ENCODE peak calls at places on chromosome 17, in four cellular contexts. J is AG09319, D is suprapubic skin, O is B cell. P is an unnamed sample.

GRCh38 chr17:4796550-4796915 is 569 bp downstream of the PSMB6 start:
- DNase-seq in J (no peak), D (no peak), O (no peak), P (no peak)

GRCh38 chr17:15655162-15655561 is 28.9 kb downstream of the TRIM16 start:
- DNase-seq in D (no peak), J (no peak), O (no peak), P (no peak)

GRCh38 chr17:29640413-29640812 is 17.7 kb upstream of the CORO6 start:
- DNase-seq in O (no peak), J (no peak), D (no peak), P (no peak)

GRCh38 chr17:66493283-66494019 is 191.0 kb downstream of the PRKCA start:
- DNase-seq in O (no peak), D (no peak), J (no peak), P (no peak)

GRCh38 chr17:75289832-75290337 is 652 bp upstream of the SLC25A19 start:
- DNase-seq in O (peak; percentile 82), J (no peak), D (no peak), P (peak; percentile 36)

GRCh38 chr17:64765191-64765889 is 103.2 kb upstream of the SMURF2 start:
- DNase-seq in J (no peak), D (no peak), O (no peak), P (no peak)

GRCh38 chr17:56739376-56739775 is 94.3 kb downstream of the C17orf67 start:
- DNase-seq in O (no peak), J (no peak), D (no peak), P (no peak)

GRCh38 chr17:35010093-35010492 is 29.8 kb downstream of the LIG3 start:
- DNase-seq in D (no peak), O (no peak), J (no peak), P (no peak)

GRCh38 chr17:74354123-74354522 is 7.5 kb downstream of the BTBD17 start:
- DNase-seq in D (no peak), O (peak; percentile 33), J (no peak), P (no peak)

GRCh38 chr17:82050152-82050760 is 1.4 kb downstream of the RFNG start:
- DNase-seq in O (no peak), D (no peak), J (no peak), P (no peak)

GRCh38 chr17:5821057-5821456 is 236.7 kb upstream of the NLRP1 start:
- DNase-seq in O (no peak), D (no peak), J (no peak), P (no peak)

GRCh38 chr17:32103476-32104113 is 38.7 kb upstream of the RHOT1 start:
- DNase-seq in O (no peak), D (no peak), J (peak; percentile 20), P (no peak)

GRCh38 chr17:65868881-65869280 is 307.4 kb upstream of the AXIN2 start:
- DNase-seq in O (no peak), D (no peak), J (no peak), P (no peak)

GRCh38 chr17:6468051-6468790 is 24.0 kb downstream of the PIMREG start:
- DNase-seq in D (no peak), J (no peak), O (no peak), P (no peak)

GRCh38 chr17:51528116-51528515 is 267.8 kb downstream of the UTP18 start:
- DNase-seq in O (no peak), D (no peak), J (no peak), P (no peak)

GRCh38 chr17:163514-164103 is 17.8 kb downstream of the DOC2B start:
- DNase-seq in J (no peak), O (no peak), D (no peak), P (no peak)

GRCh38 chr17:60311936-60312335 is 80.0 kb downstream of the USP32 start:
- DNase-seq in J (no peak), D (no peak), O (no peak), P (no peak)

GRCh38 chr17:64187093-64187895 is 57.4 kb upstream of the ERN1 start:
- DNase-seq in O (no peak), J (no peak), D (no peak), P (no peak)

GRCh38 chr17:7632492-7632894 is 2.6 kb downstream of the SHBG start:
- DNase-seq in D (no peak), J (peak; percentile 24), O (peak; percentile 46), P (no peak)

GRCh38 chr17:55677449-55677848 is 45.2 kb downstream of the TMEM100 start:
- DNase-seq in O (no peak), D (no peak), J (no peak), P (no peak)

GRCh38 chr17:72119963-72120877 is 600 bp upstream of the SOX9 start:
- DNase-seq in J (no peak), D (peak; percentile 76), O (no peak), P (no peak)

GRCh38 chr17:51801626-51802025 is 356.9 kb downstream of the CA10 start:
- DNase-seq in D (no peak), O (no peak), J (no peak), P (no peak)

GRCh38 chr17:35314415-35315216 is 58.8 kb downstream of the SLFN11 start:
- DNase-seq in O (no peak), J (no peak), D (no peak), P (no peak)

GRCh38 chr17:51059781-51060180 is 60.9 kb downstream of the SPAG9 start:
- DNase-seq in O (no peak), J (no peak), D (no peak), P (no peak)

GRCh38 chr17:39209317-39210092 is 9.4 kb downstream of the RPL19 start:
- DNase-seq in O (peak; percentile 76), D (peak; percentile 85), J (no peak), P (peak; percentile 54)

GRCh38 chr17:3034578-3034920 is 28.9 kb downstream of the OR1D5 start:
- DNase-seq in O (no peak), J (no peak), D (no peak), P (no peak)

GRCh38 chr17:80414508-80414802 is 512 bp upstream of the ENDOV start:
- DNase-seq in D (no peak), O (no peak), J (no peak), P (no peak)
- TF ChIP-seq CTCF in D (no peak), O (no peak), J (no peak), P (no peak)

GRCh38 chr17:44633998-44634397 is 22.3 kb upstream of the MEIOC start:
- DNase-seq in D (no peak), O (no peak), J (no peak), P (no peak)

GRCh38 chr17:44637066-44637465 is 19.2 kb upstream of the MEIOC start:
- DNase-seq in J (no peak), D (no peak), O (no peak), P (no peak)

GRCh38 chr17:44630703-44631102 is 25.6 kb upstream of the MEIOC start:
- DNase-seq in O (no peak), D (no peak), J (no peak), P (no peak)

GRCh38 chr17:44636562-44636961 is 19.7 kb upstream of the MEIOC start:
- DNase-seq in D (no peak), J (no peak), O (peak; percentile 29), P (no peak)
- TF ChIP-seq CTCF in D (no peak), J (peak; percentile 47), O (peak; percentile 66), P (no peak)

GRCh38 chr17:1875597-1875996 is 45.8 kb downstream of the RPA1 start:
- DNase-seq in J (no peak), O (no peak), D (no peak), P (no peak)

GRCh38 chr17:1872254-1872653 is 42.4 kb downstream of the RPA1 start:
- DNase-seq in D (no peak), J (no peak), O (no peak), P (no peak)

GRCh38 chr17:1871743-1872142 is 41.9 kb downstream of the RPA1 start:
- DNase-seq in D (no peak), J (no peak), O (no peak), P (no peak)

GRCh38 chr17:1872976-1873375 is 43.2 kb downstream of the RPA1 start:
- DNase-seq in D (no peak), J (no peak), O (no peak), P (no peak)

DNA sequence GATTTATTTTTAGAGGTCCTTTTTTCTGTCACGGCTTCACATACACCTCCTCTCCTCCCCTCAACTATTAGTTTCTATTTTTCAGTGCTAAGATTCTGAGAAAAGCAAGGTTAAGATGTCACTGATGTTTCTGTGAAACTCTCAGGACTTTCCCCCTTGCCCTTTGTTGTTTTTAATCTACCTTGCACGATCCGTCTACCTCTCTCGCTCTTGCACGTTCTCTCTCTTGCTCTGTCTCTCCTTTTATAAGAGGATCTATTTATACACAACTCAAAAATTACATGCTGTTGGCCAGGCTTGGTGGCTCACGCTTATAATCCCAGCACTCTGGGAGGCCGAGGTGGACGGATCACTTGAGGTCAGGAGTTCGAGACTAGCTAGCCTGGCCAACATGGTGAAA is 43.6 kb downstream of the RPA1 start:
- DNase-seq in O (no peak), J (no peak), D (no peak), P (no peak)
- TF ChIP-seq CTCF in O (no peak), J (no peak), D (no peak), P (no peak)

DNA sequence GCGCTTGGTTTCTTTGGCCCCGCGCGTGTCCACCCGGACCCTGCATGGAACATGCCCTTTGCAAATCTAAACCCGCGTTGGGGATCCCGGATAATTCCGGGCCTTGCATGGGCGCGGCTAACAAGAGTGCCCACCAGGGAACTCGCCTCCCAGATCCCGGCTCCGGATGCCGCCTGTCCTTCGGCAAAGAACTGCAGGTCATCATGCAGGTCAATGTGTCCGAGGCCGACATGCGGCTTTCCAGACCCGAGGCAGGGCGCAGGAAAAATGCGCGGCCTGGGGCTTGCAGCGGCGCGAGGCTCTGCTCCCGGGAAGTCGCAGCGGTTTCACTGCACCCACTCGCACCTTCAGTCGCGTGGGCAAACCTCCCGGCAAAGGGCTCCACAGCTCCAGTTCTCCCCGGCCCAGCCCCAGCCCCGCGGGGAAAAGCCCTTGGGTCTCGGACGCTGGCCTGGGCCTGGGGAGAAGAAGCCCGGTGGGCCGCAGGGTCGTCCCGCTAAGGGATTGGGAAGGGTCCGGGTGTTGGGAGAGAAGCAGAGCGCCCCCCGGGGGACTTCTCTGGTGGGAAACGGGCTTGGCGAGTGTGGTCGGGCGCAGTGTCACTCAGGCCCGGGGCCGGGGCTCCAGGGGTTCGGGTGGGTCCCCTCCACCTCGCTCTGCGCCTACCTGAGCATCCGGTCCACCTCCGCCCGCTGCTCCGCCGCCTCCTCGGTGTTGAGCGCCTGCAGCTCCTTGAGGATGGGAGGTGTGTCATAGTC is 805 bp downstream of the HNF1B start:
- DNase-seq in O (peak; percentile 48), J (no peak), D (no peak), P (no peak)
- TF ChIP-seq CTCF in O (no peak), J (no peak), D (no peak), P (no peak)